ENCODE peak calls at places on chromosomes 7 and 10, in five cellular contexts. T, U, R, G and K are unnamed samples.

GRCh38 chr7:56074371-56074791 is 10.3 kb downstream of the SUMF2 start:
- DNase-seq in T (peak; percentile 49), U (peak; percentile 89), R (peak; percentile 89), G (peak; percentile 89), K (peak; percentile 83)

GRCh38 chr7:128937647-128938523 is at the start of gene IRF5:
- DNase-seq in T (no peak), U (peak; percentile 41), R (peak; percentile 81), G (no peak), K (peak; percentile 5)

GRCh38 chr10:130492266-130492934 is 356.2 kb downstream of the GLRX3 start:
- DNase-seq in T (no peak), U (no peak), R (no peak), G (no peak), K (no peak)

GRCh38 chr10:80204193-80204714 is 1.1 kb downstream of the ANXA11 start:
- DNase-seq in T (no peak), U (no peak), R (peak; percentile 88), G (peak; percentile 32), K (no peak)

GRCh38 chr7:131897016-131897789 is 340.8 kb upstream of the PODXL start:
- DNase-seq in T (no peak), U (peak; percentile 94), R (no peak), G (peak; percentile 17), K (peak; percentile 1)

GRCh38 chr10:6866757-6867156 is 286.7 kb upstream of the PRKCQ start:
- DNase-seq in T (no peak), U (no peak), R (no peak), G (no peak), K (no peak)

GRCh38 chr10:119701861-119702260 is 24.0 kb upstream of the INPP5F start:
- DNase-seq in T (no peak), U (no peak), R (no peak), G (peak; percentile 65), K (no peak)

GRCh38 chr10:110706690-110707098 is 62.6 kb downstream of the RBM20 start:
- DNase-seq in T (no peak), U (no peak), R (no peak), G (peak; percentile 80), K (peak; percentile 72)

GRCh38 chr10:80856186-80856585 is 318.5 kb downstream of the SH2D4B start:
- DNase-seq in T (no peak), U (no peak), R (no peak), G (no peak), K (no peak)

GRCh38 chr7:70620333-70621055 is 511.4 kb upstream of the GALNT17 start:
- DNase-seq in T (no peak), U (no peak), R (no peak), G (no peak), K (no peak)

GRCh38 chr7:117951285-117951684 is 78.0 kb upstream of the CTTNBP2 start:
- DNase-seq in T (no peak), U (no peak), R (no peak), G (no peak), K (no peak)

GRCh38 chr7:132463922-132464321 is 112.3 kb downstream of the PLXNA4 start:
- DNase-seq in T (no peak), U (no peak), R (no peak), G (no peak), K (no peak)

GRCh38 chr10:118974951-118975350 is 54.6 kb upstream of the NANOS1 start:
- DNase-seq in T (no peak), U (no peak), R (no peak), G (no peak), K (no peak)

GRCh38 chr7:1059200-1060091 is 15.1 kb downstream of the GPR146 start:
- DNase-seq in T (no peak), U (peak; percentile 95), R (peak; percentile 72), G (no peak), K (peak; percentile 50)

GRCh38 chr7:111274882-111275281 is 184.0 kb downstream of the LRRN3 start:
- DNase-seq in T (no peak), U (no peak), R (no peak), G (peak; percentile 52), K (no peak)

GRCh38 chr7:147477526-147477925 is 1113.0 kb upstream of the C7orf33 start:
- DNase-seq in T (no peak), U (no peak), R (no peak), G (no peak), K (no peak)

GRCh38 chr7:54015251-54015650 is 526.9 kb upstream of the VSTM2A start:
- DNase-seq in T (no peak), U (peak; percentile 9), R (no peak), G (no peak), K (no peak)

GRCh38 chr10:119713744-119714483 is 11.9 kb upstream of the INPP5F start:
- DNase-seq in T (no peak), U (peak; percentile 50), R (no peak), G (no peak), K (no peak)

GRCh38 chr10:58894929-58895328 is 281.5 kb upstream of the PHYHIPL start:
- DNase-seq in T (no peak), U (no peak), R (no peak), G (peak; percentile 32), K (peak; percentile 14)

GRCh38 chr10:120460776-120461175 is 3.7 kb downstream of the PLPP4 start:
- DNase-seq in T (no peak), U (no peak), R (no peak), G (peak; percentile 77), K (peak; percentile 93)

GRCh38 chr10:112958275-112958995 is 8.4 kb downstream of the TCF7L2 start:
- DNase-seq in T (no peak), U (no peak), R (no peak), G (peak; percentile 92), K (peak; percentile 95)

GRCh38 chr7:158602905-158603772 is 15.5 kb upstream of the PTPRN2 start:
- DNase-seq in T (no peak), U (no peak), R (no peak), G (peak; percentile 29), K (no peak)

GRCh38 chr7:101511965-101512364 is 117.1 kb downstream of the MYL10 start:
- DNase-seq in T (no peak), U (no peak), R (no peak), G (no peak), K (no peak)

GRCh38 chr7:64888901-64889685 is 14.0 kb upstream of the ZNF273 start:
- DNase-seq in T (no peak), U (no peak), R (peak; percentile 53), G (peak; percentile 21), K (peak; percentile 6)

GRCh38 chr7:132577206-132578049 is 1.2 kb upstream of the PLXNA4 start:
- DNase-seq in T (no peak), U (peak; percentile 67), R (peak; percentile 46), G (peak; percentile 49), K (peak; percentile 30)

GRCh38 chr7:70480913-70481579 is 650.9 kb upstream of the GALNT17 start:
- DNase-seq in T (no peak), U (no peak), R (no peak), G (no peak), K (no peak)

GRCh38 chr10:116287906-116288501 is 15.0 kb upstream of the GFRA1 start:
- DNase-seq in T (no peak), U (peak; percentile 59), R (peak; percentile 37), G (peak; percentile 73), K (peak; percentile 75)

GRCh38 chr10:132210766-132211165 is 24.0 kb downstream of the DPYSL4 start:
- DNase-seq in T (no peak), U (no peak), R (no peak), G (no peak), K (no peak)

DNA sequence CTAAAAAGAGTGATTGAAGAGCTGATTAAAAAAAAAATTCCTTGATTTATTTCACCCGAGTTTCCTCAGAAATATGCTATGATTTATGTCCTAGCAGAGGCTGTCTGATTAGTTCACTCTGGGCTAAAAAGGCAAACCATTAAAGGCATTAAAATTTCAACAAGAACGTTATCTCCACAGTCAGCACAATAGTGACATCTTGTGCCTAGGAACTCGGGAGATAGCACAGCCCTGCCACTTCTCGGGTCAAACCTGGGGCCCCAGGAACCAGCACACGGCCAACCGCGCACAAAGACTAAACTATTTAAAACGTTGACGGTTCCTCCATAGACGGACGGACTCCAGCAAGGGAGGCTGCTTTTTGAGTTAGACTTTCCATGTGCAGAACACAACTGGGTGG is 96.4 kb upstream of the RNF32 start:
- DNase-seq in T (no peak), U (no peak), R (no peak), G (no peak), K (no peak)
- TF ChIP-seq CTCF in T (no peak), U (no peak), R (no peak), G (no peak), K (no peak)

GRCh38 chr7:45120-46090 is 147.0 kb upstream of the FAM20C start:
- DNase-seq in T (no peak), U (no peak), R (no peak), G (no peak), K (no peak)
- TF ChIP-seq CTCF in T (no peak), U (no peak), R (no peak), G (no peak), K (no peak)

GRCh38 chr10:55410415-55410885 is 609.4 kb upstream of the PCDH15 start:
- DNase-seq in T (no peak), U (peak; percentile 83), R (peak; percentile 42), G (no peak), K (no peak)
- TF ChIP-seq CTCF in T (no peak), U (peak; percentile 61), R (no peak), G (no peak), K (no peak)

GRCh38 chr7:143374556-143374955 is 6.6 kb upstream of the ZYX start:
- DNase-seq in T (no peak), U (no peak), R (no peak), G (no peak), K (no peak)

GRCh38 chr7:143372070-143372469 is 9.1 kb upstream of the ZYX start:
- DNase-seq in T (peak; percentile 78), U (no peak), R (peak; percentile 92), G (peak; percentile 27), K (no peak)

GRCh38 chr7:143375298-143376034 is 5.7 kb upstream of the ZYX start:
- DNase-seq in T (peak; percentile 78), U (no peak), R (no peak), G (peak; percentile 18), K (no peak)

GRCh38 chr7:143376396-143376795 is 4.7 kb upstream of the ZYX start:
- DNase-seq in T (no peak), U (no peak), R (no peak), G (no peak), K (no peak)

GRCh38 chr7:143373255-143373794 is 7.8 kb upstream of the ZYX start:
- DNase-seq in T (no peak), U (no peak), R (no peak), G (no peak), K (no peak)
- TF ChIP-seq CTCF in T (no peak), U (peak; percentile 25), R (no peak), G (no peak), K (peak; percentile 7)

GRCh38 chr10:43408331-43408709 is 666 bp downstream of the HNRNPF start:
- DNase-seq in T (no peak), U (no peak), R (no peak), G (no peak), K (no peak)

GRCh38 chr10:43408710-43409384 is at the start of gene HNRNPF:
- DNase-seq in T (peak; percentile 94), U (peak; percentile 94), R (peak; percentile 94), G (peak; percentile 96), K (peak; percentile 97)

GRCh38 chr10:43409385-43410109 is 561 bp upstream of the HNRNPF start:
- DNase-seq in T (peak; percentile 83), U (no peak), R (peak; percentile 75), G (peak; percentile 45), K (no peak)

GRCh38 chr10:43407148-43407575 is 1.8 kb downstream of the HNRNPF start:
- DNase-seq in T (peak; percentile 37), U (peak; percentile 32), R (peak; percentile 71), G (peak; percentile 44), K (peak; percentile 63)

GRCh38 chr10:43407576-43408330 is 1.2 kb downstream of the HNRNPF start:
- DNase-seq in T (peak; percentile 85), U (peak; percentile 80), R (peak; percentile 96), G (peak; percentile 93), K (peak; percentile 95)
- TF ChIP-seq CTCF in T (peak; percentile 33), U (peak; percentile 56), R (no peak), G (peak; percentile 67), K (peak; percentile 58)